ENCODE peak calls at places on chromosomes 4 and X, in ten cellular contexts. S is lower leg skin, V is DND-41, Y is choroid plexus epithelial cell, O is left lung, A is dorsolateral prefrontal cortex, Z is fibroblast of pulmonary artery, U is MM.1S, R is fibroblast of mammary gland, I is hepatocyte. K is an unnamed sample.

GRCh38 chr4:6410664-6411063 is 61.8 kb downstream of the PPP2R2C start:
- DNase-seq in A (no peak), S (no peak), Z (no peak), R (no peak), I (no peak), V (no peak), Y (no peak), U (no peak), O (no peak), K (no peak)

GRCh38 chr4:75673959-75674328 is 733 bp upstream of the G3BP2 start:
- DNase-seq in U (no peak), R (no peak), I (no peak), S (no peak), V (no peak), Y (peak), A (no peak), Z (peak), O (no peak), K (no peak)

GRCh38 chrX:150692837-150693781 is at the start of gene MTMR1:
- DNase-seq in R (no peak), O (peak), Y (no peak), A (no peak), S (no peak), U (peak), V (peak), Z (no peak), I (peak), K (no peak)

GRCh38 chr4:105257817-105258495 is 111.3 kb downstream of the TET2 start:
- DNase-seq in A (no peak), O (no peak), R (no peak), V (no peak), I (no peak), S (no peak), U (no peak), Y (peak), Z (no peak), K (no peak)

GRCh38 chrX:129980540-129981206 is 1.8 kb upstream of the BCORL1 start:
- DNase-seq in Y (no peak), S (peak), O (peak), V (peak), I (peak), R (no peak), U (no peak), A (no peak), Z (no peak), K (no peak)

GRCh38 chrX:3010532-3010931 is 4.2 kb downstream of the ARSH start:
- DNase-seq in V (no peak), I (no peak), S (no peak), O (no peak), Y (no peak), R (no peak), A (no peak), U (no peak), Z (no peak), K (no peak)

GRCh38 chr4:62225972-62226371 is 1025.8 kb downstream of the ADGRL3 start:
- DNase-seq in I (no peak), R (no peak), S (no peak), Z (peak), V (no peak), O (no peak), A (no peak), U (no peak), Y (peak), K (peak)

GRCh38 chr4:32216502-32216901 is 1496.3 kb downstream of the PCDH7 start:
- DNase-seq in S (no peak), I (no peak), A (no peak), R (no peak), Y (no peak), Z (no peak), O (peak), V (no peak), U (no peak), K (no peak)

GRCh38 chr4:5460106-5460801 is 248.1 kb downstream of the EVC2 start:
- DNase-seq in A (no peak), U (peak), O (no peak), V (peak), I (peak), Z (peak), R (peak), Y (peak), S (peak), K (no peak)

GRCh38 chr4:2796261-2797187 is 3.6 kb downstream of the SH3BP2 start:
- DNase-seq in S (peak), A (no peak), Z (no peak), I (peak), R (no peak), U (no peak), Y (peak), O (peak), V (no peak), K (no peak)

GRCh38 chr4:74654230-74654681 is 140.1 kb downstream of the BTC start:
- DNase-seq in R (no peak), A (no peak), V (no peak), Y (peak), S (no peak), O (no peak), U (no peak), Z (no peak), I (peak), K (no peak)

GRCh38 chrX:48493890-48494364 is 14.9 kb upstream of the PORCN start:
- DNase-seq in Y (peak), S (no peak), V (no peak), O (no peak), U (peak), R (peak), Z (peak), A (peak), I (peak), K (no peak)

GRCh38 chr4:77994194-77994721 is 62.9 kb upstream of the FRAS1 start:
- DNase-seq in Z (peak), S (no peak), A (no peak), V (peak), U (peak), O (no peak), Y (peak), I (peak), R (peak), K (peak)

GRCh38 chr4:16827762-16828724 is 70.4 kb downstream of the LDB2 start:
- DNase-seq in A (no peak), U (no peak), S (no peak), I (no peak), V (no peak), R (no peak), O (no peak), Y (no peak), Z (peak), K (no peak)

GRCh38 chr4:37685726-37686372 is 327 bp downstream of the RELL1 start:
- DNase-seq in S (no peak), I (peak), Y (peak), Z (no peak), A (peak), O (peak), U (peak), V (peak), R (no peak), K (no peak)

GRCh38 chr4:185792384-185793146 is 19.4 kb downstream of the SORBS2 start:
- DNase-seq in Y (peak), A (no peak), U (no peak), Z (peak), O (no peak), I (peak), S (no peak), R (peak), V (no peak), K (peak)

GRCh38 chr4:55866973-55867574 is 13.6 kb downstream of the EXOC1 start:
- DNase-seq in I (peak), U (peak), S (no peak), V (peak), R (peak), O (no peak), A (no peak), Z (peak), Y (peak), K (peak)

GRCh38 chr4:87192155-87192919 is 28.1 kb downstream of the KLHL8 start:
- DNase-seq in R (peak), Z (peak), U (no peak), A (no peak), O (no peak), I (no peak), V (no peak), Y (peak), S (no peak), K (peak)

GRCh38 chr4:158130204-158130603 is 42.6 kb downstream of the GASK1B start:
- DNase-seq in V (no peak), R (no peak), A (no peak), S (no peak), Z (no peak), Y (no peak), U (no peak), I (no peak), O (no peak), K (no peak)

GRCh38 chr4:148054275-148054674 is 322.4 kb downstream of the ARHGAP10 start:
- DNase-seq in S (no peak), U (no peak), A (no peak), R (no peak), I (no peak), V (peak), Z (no peak), O (no peak), Y (peak), K (no peak)

GRCh38 chr4:41719417-41719816 is 29.1 kb downstream of the PHOX2B start:
- DNase-seq in Z (no peak), R (peak), I (no peak), A (no peak), O (no peak), U (no peak), V (no peak), S (no peak), Y (peak), K (no peak)

GRCh38 chrX:153474266-153474665 is 3.9 kb upstream of the HAUS7 start:
- DNase-seq in I (no peak), R (no peak), U (no peak), V (no peak), O (no peak), Z (no peak), Y (no peak), A (no peak), S (no peak), K (no peak)

DNA sequence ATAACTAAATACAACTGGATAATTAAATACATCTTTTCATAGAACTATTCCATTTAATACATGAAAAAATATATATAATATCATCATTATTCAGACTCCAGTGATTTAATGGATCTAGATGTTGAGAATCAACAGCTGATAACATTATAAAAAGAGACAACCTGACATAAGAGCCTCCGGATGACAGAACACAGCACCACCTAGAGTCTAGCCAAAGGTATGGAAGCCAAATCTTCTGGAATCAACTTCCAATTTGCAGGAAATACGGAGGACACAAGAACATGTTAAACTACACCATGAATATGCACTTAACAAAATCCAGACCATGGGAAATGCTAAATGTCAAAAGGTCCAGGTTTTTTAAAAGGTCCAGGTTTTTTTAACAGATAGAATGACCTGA is 55.0 kb downstream of the LRBA start:
- DNase-seq in I (peak), U (no peak), A (no peak), V (no peak), R (peak), O (no peak), Z (peak), S (no peak), Y (peak), K (no peak)
- TF ChIP-seq CTCF in I (peak), U (peak), A (peak), V (peak), R (peak), O (peak), Z (peak), S (no peak), Y (peak), K (peak)

GRCh38 chrX:155028192-155028591 is 1.5 kb downstream of the FUNDC2 start:
- DNase-seq in O (no peak), R (no peak), U (no peak), I (no peak), Y (no peak), S (no peak), V (no peak), Z (no peak), A (no peak), K (no peak)

GRCh38 chrX:155023907-155024833 is 1.6 kb upstream of the F8 start:
- DNase-seq in O (no peak), A (no peak), V (no peak), Z (no peak), R (no peak), U (no peak), Y (no peak), I (no peak), S (no peak), K (no peak)

GRCh38 chrX:155026727-155027508 is at the start of gene FUNDC2:
- DNase-seq in O (peak), R (peak), U (peak), I (peak), S (peak), A (peak), Y (peak), V (peak), Z (peak), K (peak)

GRCh38 chrX:155027509-155028066 is 944 bp downstream of the FUNDC2 start:
- DNase-seq in Z (peak), V (no peak), O (no peak), Y (peak), S (no peak), I (peak), A (no peak), U (peak), R (peak), K (peak)

GRCh38 chrX:155026420-155026726 is 271 bp upstream of the FUNDC2 start:
- DNase-seq in S (no peak), R (no peak), U (no peak), V (no peak), Y (no peak), Z (no peak), A (no peak), I (no peak), O (no peak), K (no peak)
- H3K4me3 ChIP-seq in S (no peak), R (peak), U (peak), V (peak), Y (peak), Z (peak), A (peak), I (peak), O (peak), K (peak)

DNA sequence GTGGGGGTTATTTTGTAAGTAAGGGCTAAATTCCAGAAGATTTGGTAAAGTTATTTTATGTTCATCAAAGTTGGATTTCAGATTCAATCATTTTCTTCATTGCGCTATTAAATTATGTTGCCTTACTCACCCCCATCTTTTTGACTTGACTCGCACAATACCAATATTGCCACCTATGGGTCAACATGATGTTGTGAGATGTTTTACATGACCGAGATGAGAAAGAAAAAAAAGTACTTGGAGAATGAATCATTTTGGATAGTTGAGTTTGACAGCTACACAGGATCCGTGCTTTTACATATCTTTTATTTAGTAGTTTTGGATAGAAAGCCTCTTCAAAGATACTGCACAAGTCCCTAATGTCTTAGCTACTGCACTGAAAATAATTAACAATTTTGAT is 224.2 kb upstream of the EMCN start:
- DNase-seq in R (peak), A (no peak), Y (peak), S (no peak), Z (peak), U (peak), O (no peak), I (no peak), V (no peak), K (peak)
- TF ChIP-seq CTCF in R (peak), A (no peak), Y (peak), S (no peak), Z (peak), U (peak), O (no peak), I (peak), V (peak), K (peak)

GRCh38 chrX:70445197-70445656 is 592 bp downstream of the DLG3 start:
- DNase-seq in Y (no peak), U (no peak), V (no peak), A (no peak), Z (no peak), S (peak), O (no peak), I (no peak), R (no peak), K (no peak)
- H3K4me3 ChIP-seq in Y (no peak), U (peak), V (no peak), A (peak), Z (no peak), S (no peak), O (no peak), I (no peak), R (no peak), K (no peak)

K was measured in astrocyte of the cerebellum.